ENCODE peak calls at places on chromosomes 16 and 17, in five cellular contexts. R, L, N, G and A are unnamed samples.

GRCh38 chr17:82238562-82239201 is 9.8 kb downstream of the SLC16A3 start:
- DNase-seq in R (peak), L (peak), N (no peak), G (no peak), A (no peak)

GRCh38 chr16:4182581-4183257 is 59.2 kb downstream of the SRL start:
- DNase-seq in R (no peak), L (no peak), N (no peak), G (no peak), A (no peak)

GRCh38 chr16:19284207-19284606 is 1.3 kb upstream of the CLEC19A start:
- DNase-seq in R (no peak), L (no peak), N (peak), G (no peak), A (no peak)

GRCh38 chr17:78374631-78375274 is 3.7 kb upstream of the PGS1 start:
- DNase-seq in R (no peak), L (no peak), N (peak), G (no peak), A (no peak)

GRCh38 chr17:60091908-60092331 is 13.2 kb upstream of the HEATR6 start:
- DNase-seq in R (no peak), L (no peak), N (no peak), G (no peak), A (no peak)

GRCh38 chr16:23286131-23286532 is 16.0 kb upstream of the SCNN1B start:
- DNase-seq in R (no peak), L (no peak), N (no peak), G (no peak), A (no peak)

GRCh38 chr17:81311954-81312353 is 16.8 kb upstream of the SLC38A10 start:
- DNase-seq in R (no peak), L (no peak), N (no peak), G (no peak), A (no peak)

GRCh38 chr16:1723450-1724147 is 17.6 kb downstream of the MAPK8IP3 start:
- DNase-seq in R (peak), L (peak), N (peak), G (no peak), A (peak)

GRCh38 chr17:31067699-31068184 is 27.0 kb upstream of the NF1 start:
- DNase-seq in R (no peak), L (no peak), N (no peak), G (no peak), A (no peak)

GRCh38 chr17:73248532-73248931 is 13.1 kb downstream of the CPSF4L start:
- DNase-seq in R (no peak), L (no peak), N (no peak), G (no peak), A (no peak)

GRCh38 chr17:80727409-80727755 is 182.7 kb downstream of the RPTOR start:
- DNase-seq in R (no peak), L (no peak), N (no peak), G (no peak), A (no peak)

GRCh38 chr17:50220811-50221210 is 19.4 kb upstream of the COL1A1 start:
- DNase-seq in R (no peak), L (no peak), N (no peak), G (no peak), A (no peak)

GRCh38 chr17:14112407-14112806 is 43.1 kb downstream of the COX10 start:
- DNase-seq in R (no peak), L (no peak), N (no peak), G (no peak), A (no peak)

GRCh38 chr17:9350083-9350482 is 225.5 kb downstream of the STX8 start:
- DNase-seq in R (no peak), L (no peak), N (no peak), G (no peak), A (no peak)

GRCh38 chr17:82623707-82624106 is 24.5 kb downstream of the WDR45B start:
- DNase-seq in R (no peak), L (no peak), N (no peak), G (no peak), A (no peak)

GRCh38 chr16:10572611-10573010 is 7.8 kb downstream of the EMP2 start:
- DNase-seq in R (no peak), L (no peak), N (no peak), G (no peak), A (no peak)

GRCh38 chr17:5584383-5584951 is at the start of gene NLRP1:
- DNase-seq in R (peak), L (peak), N (peak), G (peak), A (peak)

GRCh38 chr17:78337244-78338109 is 22.4 kb downstream of the SOCS3 start:
- DNase-seq in R (no peak), L (no peak), N (no peak), G (peak), A (peak)

GRCh38 chr17:52041123-52041617 is 117.3 kb downstream of the CA10 start:
- DNase-seq in R (no peak), L (no peak), N (no peak), G (no peak), A (no peak)

GRCh38 chr17:39867084-39867890 is 715 bp upstream of the ZPBP2 start:
- DNase-seq in R (no peak), L (no peak), N (no peak), G (peak), A (no peak)

GRCh38 chr16:56961851-56962281 is at the start of gene CETP:
- DNase-seq in R (no peak), L (no peak), N (no peak), G (no peak), A (no peak)

GRCh38 chr17:11332706-11333105 is 91.7 kb downstream of the SHISA6 start:
- DNase-seq in R (no peak), L (no peak), N (no peak), G (no peak), A (no peak)

GRCh38 chr17:47785538-47786123 is 36.0 kb downstream of the OSBPL7 start:
- DNase-seq in R (peak), L (no peak), N (peak), G (no peak), A (no peak)